ENCODE peak calls at places on chromosome 12, in five cellular contexts. Z is tibial nerve, U is astrocyte, W is body of pancreas, T is substantia nigra. E is an unnamed sample.
A peak's percentile ranks its signal among the peaks of the same experiment; 100 is the strongest.

GRCh38 chr12:23666866-23667265 is 282.6 kb downstream of the SOX5 start:
- DNase-seq in Z (no peak), U (no peak), W (no peak), T (no peak), E (no peak)

GRCh38 chr12:113271853-113272561 is 50.7 kb downstream of the TPCN1 start:
- DNase-seq in Z (peak; percentile 74), U (peak; percentile 70), W (peak; percentile 90), T (peak; percentile 25), E (no peak)

GRCh38 chr12:100733817-100734593 is 60.6 kb upstream of the ANO4 start:
- DNase-seq in Z (no peak), U (no peak), W (no peak), T (no peak), E (no peak)

GRCh38 chr12:78035913-78036658 is 205.4 kb downstream of the NAV3 start:
- DNase-seq in Z (no peak), U (peak; percentile 20), W (no peak), T (peak; percentile 7), E (no peak)

GRCh38 chr12:121530600-121531355 is 50.0 kb downstream of the KDM2B start:
- DNase-seq in Z (peak; percentile 30), U (peak; percentile 63), W (peak; percentile 74), T (no peak), E (no peak)

GRCh38 chr12:14410841-14411569 is 45.5 kb downstream of the ATF7IP start:
- DNase-seq in Z (no peak), U (peak; percentile 69), W (no peak), T (no peak), E (no peak)

GRCh38 chr12:53345486-53346195 is 9.5 kb upstream of the SP7 start:
- DNase-seq in Z (no peak), U (no peak), W (peak; percentile 29), T (no peak), E (no peak)

GRCh38 chr12:4909734-4910501 is at the start of gene KCNA1:
- DNase-seq in Z (no peak), U (peak; percentile 26), W (no peak), T (no peak), E (peak; percentile 46)

GRCh38 chr12:53842686-53843085 is 90.9 kb upstream of the CISTR start:
- DNase-seq in Z (no peak), U (no peak), W (no peak), T (no peak), E (no peak)

GRCh38 chr12:130522244-130522834 is 184.7 kb downstream of the PIWIL1 start:
- DNase-seq in Z (no peak), U (no peak), W (no peak), T (no peak), E (no peak)

GRCh38 chr12:95574799-95575452 is 23.6 kb upstream of the USP44 start:
- DNase-seq in Z (no peak), U (peak; percentile 34), W (no peak), T (no peak), E (no peak)

GRCh38 chr12:122681814-122682213 is 21.3 kb downstream of the HCAR2 start:
- DNase-seq in Z (no peak), U (peak; percentile 10), W (peak; percentile 16), T (no peak), E (no peak)

GRCh38 chr12:57715786-57716185 is 21.9 kb downstream of the OS9 start:
- DNase-seq in Z (no peak), U (no peak), W (no peak), T (no peak), E (no peak)

GRCh38 chr12:1319215-1319614 is 275.2 kb downstream of the FBXL14 start:
- DNase-seq in Z (no peak), U (peak; percentile 18), W (no peak), T (no peak), E (no peak)

GRCh38 chr12:121576851-121577391 is 3.9 kb downstream of the KDM2B start:
- DNase-seq in Z (no peak), U (peak; percentile 85), W (no peak), T (no peak), E (no peak)

GRCh38 chr12:75000120-75000519 is 209.5 kb downstream of the KCNC2 start:
- DNase-seq in Z (no peak), U (no peak), W (no peak), T (no peak), E (no peak)

GRCh38 chr12:109275173-109275572 is 33.9 kb downstream of the FOXN4 start:
- DNase-seq in Z (no peak), U (no peak), W (no peak), T (no peak), E (no peak)

GRCh38 chr12:123474493-123475255 is 16.7 kb downstream of the SNRNP35 start:
- DNase-seq in Z (no peak), U (no peak), W (no peak), T (no peak), E (no peak)

GRCh38 chr12:94603434-94604068 is 46.8 kb downstream of the TMCC3 start:
- DNase-seq in Z (no peak), U (no peak), W (peak; percentile 36), T (no peak), E (no peak)

GRCh38 chr12:105235299-105235746 is 651 bp downstream of the APPL2 start:
- DNase-seq in Z (no peak), U (no peak), W (no peak), T (no peak), E (no peak)

GRCh38 chr12:119181944-119182343 is 3.2 kb downstream of the HSPB8 start:
- DNase-seq in Z (no peak), U (no peak), W (no peak), T (no peak), E (no peak)

GRCh38 chr12:12975322-12976077 is 23.5 kb upstream of the GPRC5D start:
- DNase-seq in Z (no peak), U (no peak), W (peak; percentile 25), T (peak; percentile 33), E (peak; percentile 26)

GRCh38 chr12:105775351-105775750 is 363.4 kb downstream of the NUAK1 start:
- DNase-seq in Z (no peak), U (peak; percentile 60), W (no peak), T (no peak), E (no peak)

GRCh38 chr12:10169094-10169493 is 2.8 kb downstream of the OLR1 start:
- DNase-seq in Z (no peak), U (peak; percentile 27), W (no peak), T (no peak), E (no peak)

GRCh38 chr12:12899530-12900380 is 8.4 kb downstream of the GPRC5A start:
- DNase-seq in Z (peak; percentile 26), U (peak; percentile 95), W (peak; percentile 13), T (no peak), E (no peak)

GRCh38 chr12:93766802-93767523 is 89.8 kb downstream of the CRADD start:
- DNase-seq in Z (no peak), U (peak; percentile 45), W (peak; percentile 39), T (no peak), E (no peak)

GRCh38 chr12:57612711-57613426 is 1.6 kb downstream of the ARHGEF25 start:
- DNase-seq in Z (no peak), U (no peak), W (no peak), T (no peak), E (no peak)

GRCh38 chr12:104619305-104619704 is 162.6 kb downstream of the CHST11 start:
- DNase-seq in Z (no peak), U (no peak), W (no peak), T (no peak), E (no peak)

GRCh38 chr12:46556105-46556559 is 183.6 kb upstream of the SLC38A2 start:
- DNase-seq in Z (no peak), U (peak; percentile 99), W (no peak), T (no peak), E (no peak)

GRCh38 chr12:108801736-108802665 is 55.4 kb downstream of the SSH1 start:
- DNase-seq in Z (peak; percentile 54), U (peak; percentile 82), W (no peak), T (no peak), E (no peak)

DNA sequence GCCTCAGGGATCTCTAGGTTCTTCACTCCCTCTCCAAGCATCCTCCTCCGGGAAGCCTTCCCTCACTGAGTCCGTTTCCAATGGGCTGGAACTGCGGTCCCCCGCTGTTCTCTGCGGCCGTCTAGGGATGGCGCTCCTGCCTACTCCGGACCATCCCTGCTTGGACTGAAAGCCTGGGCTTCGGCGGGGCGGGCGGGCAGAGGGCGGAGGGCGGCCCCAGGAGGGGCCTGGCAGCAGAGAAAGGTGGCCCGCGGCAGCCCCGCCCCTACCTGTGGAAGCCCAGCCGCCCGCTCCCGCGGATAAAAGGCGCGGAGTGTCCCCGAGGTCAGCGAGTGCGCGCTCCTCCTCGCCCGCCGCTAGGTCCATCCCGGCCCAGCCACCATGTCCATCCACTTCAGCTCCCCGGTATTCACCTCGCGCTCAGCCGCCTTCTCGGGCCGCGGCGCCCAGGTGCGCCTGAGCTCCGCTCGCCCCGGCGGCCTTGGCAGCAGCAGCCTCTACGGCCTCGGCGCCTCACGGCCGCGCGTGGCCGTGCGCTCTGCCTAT is at the start of gene KRT7:
- DNase-seq in Z (no peak), U (no peak), W (peak; percentile 62), T (no peak), E (no peak)
- H3K27ac ChIP-seq in Z (no peak within 1 kb of the TSS), U (peak within 1 kb of the TSS; percentile 96), W (peak within 1 kb of the TSS; percentile 80), T (no peak within 1 kb of the TSS), E (no peak within 1 kb of the TSS)

DNA sequence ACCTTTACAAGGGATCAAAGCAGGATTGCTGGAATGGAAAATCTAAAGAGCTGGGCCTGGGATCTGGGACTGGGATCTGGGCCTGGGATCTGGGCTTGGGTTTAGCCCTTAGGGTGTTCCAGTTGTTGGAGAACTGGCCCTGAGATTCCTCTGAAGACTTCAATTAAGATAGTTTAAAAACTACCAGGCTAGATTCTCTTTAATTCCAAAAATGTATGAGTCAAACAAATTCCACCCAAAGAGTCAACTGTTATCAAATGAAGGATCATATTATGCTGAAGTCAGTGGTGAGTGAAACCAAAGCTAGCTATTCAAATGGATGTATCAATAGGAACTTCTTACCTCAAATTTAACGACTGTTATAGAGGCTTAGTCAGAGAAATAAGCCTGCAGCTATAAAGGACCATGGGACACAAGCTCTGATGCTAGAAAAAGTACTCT is 40.5 kb downstream of the LIMA1 start:
- DNase-seq in Z (no peak), U (peak; percentile 89), W (no peak), T (no peak), E (no peak)
- H3K27ac ChIP-seq in Z (peak overlapping the region; percentile 71), U (peak overlapping the region; percentile 94), W (peak overlapping the region; percentile 25), T (no peak overlapping the region), E (peak overlapping the region; percentile 18)

DNA sequence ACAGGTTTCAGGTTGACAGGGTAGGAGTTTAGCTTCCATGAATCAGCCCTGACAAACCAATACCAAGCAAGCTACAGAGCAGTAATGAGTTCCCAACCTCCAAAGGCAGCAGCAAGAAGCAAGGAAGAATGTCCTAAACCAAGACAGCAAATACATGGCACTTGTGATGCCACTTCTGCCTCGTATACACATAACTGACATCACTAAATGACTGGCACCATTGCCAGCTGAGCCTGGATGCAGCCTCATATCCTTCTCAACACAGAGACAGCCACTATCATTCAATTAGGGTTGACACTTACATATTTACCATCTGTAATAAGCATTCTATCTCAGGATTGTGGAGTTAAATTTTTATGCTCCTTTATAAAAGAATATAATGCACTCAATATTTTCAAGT is 35.0 kb upstream of the MDM1 start:
- DNase-seq in Z (no peak), U (no peak), W (no peak), T (no peak), E (no peak)
- H3K27ac ChIP-seq in Z (no peak overlapping the region), U (no peak overlapping the region), W (no peak overlapping the region), T (no peak overlapping the region), E (no peak overlapping the region)

DNA sequence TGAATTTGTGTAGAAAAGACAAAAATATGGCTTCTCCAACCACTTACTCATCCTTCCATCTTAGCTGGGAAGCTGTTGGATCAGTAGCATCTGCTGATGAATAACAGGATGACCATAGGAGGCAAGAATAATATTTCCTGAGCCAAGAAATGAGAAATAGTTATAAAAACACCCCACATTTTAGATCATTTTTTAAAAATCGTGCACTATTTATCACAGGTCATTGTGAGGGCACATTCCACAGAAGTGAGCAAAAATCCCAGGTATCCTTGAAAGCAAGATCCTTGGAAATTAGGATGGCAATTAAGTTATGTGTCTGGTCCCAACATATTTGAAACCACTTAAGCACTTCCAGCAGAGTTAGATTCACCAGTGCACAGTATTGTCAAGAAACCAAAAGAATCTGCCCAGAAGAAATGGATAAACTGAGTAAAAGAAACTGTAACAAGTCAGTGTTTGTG is 8.4 kb downstream of the FAR2 start:
- DNase-seq in Z (no peak), U (peak; percentile 85), W (no peak), T (no peak), E (no peak)
- H3K27ac ChIP-seq in Z (no peak overlapping the region), U (peak overlapping the region; percentile 85), W (no peak overlapping the region), T (peak overlapping the region; percentile 9), E (peak overlapping the region; percentile 9)

E was measured in caudate nucleus.